ENCODE peak calls at places on chromosomes 7 and 10, in four cellular contexts. One of them, this sample, is unnamed.

GRCh38 chr7:108454674-108455523 is 1.3 kb downstream of the NRCAM start:
- DNase-seq in heart right ventricle: no peak
- DNase-seq in A549: peak; percentile 64
- DNase-seq in spleen: peak; percentile 81
- DNase-seq in this sample: no peak

GRCh38 chr10:17428616-17429097 is 25.7 kb downstream of the ST8SIA6 start:
- DNase-seq in spleen: peak; percentile 77
- DNase-seq in heart right ventricle: no peak
- DNase-seq in A549: no peak
- DNase-seq in this sample: no peak

GRCh38 chr7:22420973-22421635 is 64.2 kb upstream of the RAPGEF5 start:
- DNase-seq in heart right ventricle: no peak
- DNase-seq in spleen: no peak
- DNase-seq in A549: no peak
- DNase-seq in this sample: no peak

GRCh38 chr10:104479906-104480579 is 126.4 kb downstream of the CFAP58 start:
- DNase-seq in spleen: no peak
- DNase-seq in A549: no peak
- DNase-seq in heart right ventricle: no peak
- DNase-seq in this sample: no peak

GRCh38 chr7:105245398-105246099 is 143.2 kb downstream of the SRPK2 start:
- DNase-seq in heart right ventricle: no peak
- DNase-seq in spleen: no peak
- DNase-seq in A549: no peak
- DNase-seq in this sample: no peak

GRCh38 chr7:107501593-107501992 is 31.7 kb downstream of the GPR22 start:
- DNase-seq in spleen: no peak
- DNase-seq in heart right ventricle: no peak
- DNase-seq in A549: peak; percentile 59
- DNase-seq in this sample: no peak

GRCh38 chr7:2355079-2356008 is 717 bp downstream of the EIF3B start:
- DNase-seq in heart right ventricle: no peak
- DNase-seq in A549: peak; percentile 22
- DNase-seq in spleen: peak; percentile 91
- DNase-seq in this sample: no peak

GRCh38 chr7:76423666-76424412 is 911 bp upstream of the ZP3 start:
- DNase-seq in A549: no peak
- DNase-seq in spleen: peak; percentile 54
- DNase-seq in heart right ventricle: no peak
- DNase-seq in this sample: no peak

GRCh38 chr10:33241351-33241750 is 93.1 kb downstream of the NRP1 start:
- DNase-seq in A549: no peak
- DNase-seq in spleen: no peak
- DNase-seq in heart right ventricle: no peak
- DNase-seq in this sample: no peak

GRCh38 chr7:16891338-16891737 is 9.6 kb upstream of the AGR3 start:
- DNase-seq in A549: peak; percentile 78
- DNase-seq in heart right ventricle: no peak
- DNase-seq in spleen: no peak
- DNase-seq in this sample: no peak

GRCh38 chr7:30933124-30933893 is 21.7 kb downstream of the AQP1 start:
- DNase-seq in A549: no peak
- DNase-seq in heart right ventricle: no peak
- DNase-seq in spleen: peak; percentile 65
- DNase-seq in this sample: peak; percentile 70

GRCh38 chr10:114544045-114544659 is 113.9 kb downstream of the ABLIM1 start:
- DNase-seq in heart right ventricle: no peak
- DNase-seq in spleen: peak; percentile 93
- DNase-seq in A549: no peak
- DNase-seq in this sample: no peak

GRCh38 chr7:123352957-123353356 is 153.2 kb upstream of the SLC13A1 start:
- DNase-seq in A549: no peak
- DNase-seq in spleen: no peak
- DNase-seq in heart right ventricle: no peak
- DNase-seq in this sample: no peak

GRCh38 chr10:29736325-29737208 is 101.8 kb upstream of the SVIL start:
- DNase-seq in heart right ventricle: peak; percentile 75
- DNase-seq in spleen: peak; percentile 88
- DNase-seq in A549: peak; percentile 53
- DNase-seq in this sample: peak; percentile 85

GRCh38 chr10:124995605-124996004 is 53.7 kb downstream of the ZRANB1 start:
- DNase-seq in A549: no peak
- DNase-seq in spleen: no peak
- DNase-seq in heart right ventricle: no peak
- DNase-seq in this sample: no peak
- H3K4me3 ChIP-seq in A549: no peak overlapping the region
- H3K4me3 ChIP-seq in spleen: no peak overlapping the region
- H3K4me3 ChIP-seq in heart right ventricle: no peak overlapping the region
- H3K4me3 ChIP-seq in this sample: no peak overlapping the region

DNA sequence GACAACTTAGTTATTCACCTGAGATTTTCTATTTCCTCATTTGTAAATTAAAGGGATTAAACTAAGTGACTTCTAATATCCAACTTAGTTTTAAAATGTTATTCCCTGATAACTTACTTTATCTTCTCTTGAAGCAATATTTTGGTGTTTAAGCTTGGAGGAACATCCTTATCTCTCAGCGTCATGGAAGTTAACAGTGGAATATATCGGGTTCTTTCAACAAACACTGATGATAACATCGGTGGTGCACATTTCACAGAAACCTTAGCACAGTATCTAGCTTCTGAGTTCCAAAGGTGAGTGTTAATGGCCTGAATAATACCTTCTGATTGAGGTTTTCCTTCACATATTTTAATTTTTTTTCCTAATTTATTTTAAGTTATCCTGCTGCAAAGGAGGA is 14.1 kb downstream of the HSPA14 start:
- DNase-seq in spleen: no peak
- DNase-seq in A549: no peak
- DNase-seq in heart right ventricle: no peak
- DNase-seq in this sample: no peak
- H3K27ac ChIP-seq in spleen: no peak overlapping the region
- H3K27ac ChIP-seq in A549: no peak overlapping the region
- H3K27ac ChIP-seq in heart right ventricle: no peak overlapping the region
- H3K27ac ChIP-seq in this sample: no peak overlapping the region

DNA sequence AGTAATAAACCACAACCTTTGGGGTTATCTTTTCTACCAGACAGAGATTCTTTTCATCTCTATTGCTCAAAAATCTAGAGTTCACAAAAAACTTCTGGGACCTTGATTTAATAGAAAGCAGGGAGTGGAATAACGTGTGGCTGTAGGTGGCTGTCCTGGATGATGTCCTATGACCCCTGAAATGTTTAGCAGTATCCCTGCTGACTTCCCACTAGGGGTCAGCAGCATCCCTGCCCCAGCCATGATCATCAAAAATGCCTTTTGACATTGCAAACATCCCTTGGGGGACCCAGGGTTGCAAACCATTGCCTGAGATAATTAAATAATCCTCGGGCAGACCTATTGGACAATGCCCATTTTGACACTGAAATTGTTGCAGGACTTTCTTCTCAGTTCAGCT is 177.1 kb downstream of the USP6NL start:
- DNase-seq in spleen: no peak
- DNase-seq in A549: no peak
- DNase-seq in heart right ventricle: no peak
- DNase-seq in this sample: no peak
- TF ChIP-seq CTCF in spleen: no peak
- TF ChIP-seq CTCF in A549: peak; percentile 22
- TF ChIP-seq CTCF in heart right ventricle: no peak
- TF ChIP-seq CTCF in this sample: no peak

DNA sequence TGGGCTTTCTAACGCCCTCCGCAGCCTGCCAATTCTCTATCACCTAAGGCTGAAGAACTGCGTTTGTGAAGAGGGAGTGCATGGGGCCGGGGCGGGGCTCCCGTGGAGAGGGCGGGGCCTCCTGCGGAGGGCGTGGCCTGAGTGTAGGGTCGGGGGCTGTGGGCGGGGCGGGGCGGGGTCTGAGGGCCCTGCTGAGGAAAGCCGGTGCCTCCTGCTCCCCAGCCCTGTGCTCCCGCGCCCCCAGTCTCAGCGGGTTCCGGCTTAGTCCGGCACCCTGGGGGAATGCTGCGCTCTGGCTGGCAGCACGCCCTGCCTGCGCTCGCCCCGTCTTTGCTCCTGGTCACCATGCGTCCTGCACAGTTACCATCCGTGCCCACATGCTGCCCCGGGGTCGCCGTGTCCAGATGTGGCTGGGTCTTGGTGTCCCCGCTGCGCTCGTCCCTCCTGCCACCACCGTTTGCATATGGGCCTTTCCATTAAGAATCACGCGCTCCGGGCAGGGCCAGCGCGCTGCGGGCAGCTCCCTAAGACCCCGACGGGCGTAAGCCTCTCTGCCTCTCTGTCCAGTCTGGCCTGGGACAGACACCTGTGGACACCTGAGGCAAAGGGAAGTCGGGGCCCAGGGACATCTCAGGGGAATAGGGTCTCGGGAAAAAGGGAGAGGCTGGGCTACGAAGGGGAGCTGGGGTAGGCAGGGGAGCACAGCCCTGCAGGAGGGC is 144.0 kb upstream of the RET start:
- DNase-seq in spleen: peak; percentile 76
- DNase-seq in A549: no peak
- DNase-seq in heart right ventricle: no peak
- DNase-seq in this sample: no peak
- H3K4me3 ChIP-seq in spleen: peak overlapping the region; percentile 35
- H3K4me3 ChIP-seq in A549: no peak overlapping the region
- H3K4me3 ChIP-seq in heart right ventricle: peak overlapping the region; percentile 24
- H3K4me3 ChIP-seq in this sample: peak overlapping the region; percentile 42

GRCh38 chr7:47482013-47482761 is 99.7 kb downstream of the TNS3 start:
- DNase-seq in A549: no peak
- DNase-seq in heart right ventricle: no peak
- DNase-seq in spleen: peak; percentile 37
- DNase-seq in this sample: peak; percentile 92
- H3K27ac ChIP-seq in A549: peak overlapping the region; percentile 58
- H3K27ac ChIP-seq in heart right ventricle: peak overlapping the region; percentile 83
- H3K27ac ChIP-seq in spleen: peak overlapping the region; percentile 77
- H3K27ac ChIP-seq in this sample: peak overlapping the region; percentile 90

DNA sequence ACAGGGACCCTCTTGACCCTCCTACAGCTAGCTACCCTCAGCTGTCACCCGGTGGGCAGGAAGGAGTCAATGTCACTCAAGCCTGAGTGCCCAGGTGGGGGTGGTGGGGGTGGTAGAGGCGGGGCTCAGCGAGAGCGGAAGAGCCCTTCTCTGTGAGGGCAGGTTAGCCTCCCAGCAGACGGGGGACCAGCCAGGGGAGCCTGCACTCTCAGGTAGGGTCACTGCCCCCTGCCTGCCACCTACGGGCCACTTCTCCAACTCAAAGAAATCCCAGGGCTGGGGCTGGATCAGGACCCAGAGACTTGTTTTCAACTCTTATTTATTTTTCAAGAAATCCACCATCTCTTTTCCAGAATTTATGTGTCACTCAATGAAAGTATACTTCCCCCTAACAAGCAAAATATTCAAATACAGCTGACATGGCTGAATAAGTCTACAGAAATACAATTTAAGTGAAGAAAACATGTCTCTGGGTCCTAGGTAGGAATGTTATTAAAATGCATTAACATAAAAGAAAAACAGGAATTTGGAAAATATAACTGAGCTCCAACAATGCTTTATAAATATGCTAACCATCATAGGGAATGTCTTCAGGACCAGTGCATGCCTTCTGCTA is 63.4 kb upstream of the DDC start:
- DNase-seq in A549: no peak
- DNase-seq in spleen: no peak
- DNase-seq in heart right ventricle: no peak
- DNase-seq in this sample: no peak
- TF ChIP-seq CTCF in A549: no peak
- TF ChIP-seq CTCF in spleen: no peak
- TF ChIP-seq CTCF in heart right ventricle: no peak
- TF ChIP-seq CTCF in this sample: no peak

This sample was measured in coronary artery.